ENCODE peak calls at places on chromosomes 16 and 17, in four cellular contexts. N is body of pancreas, M is skeletal muscle cell, O is amniotic stem cell. K is an unnamed sample.

GRCh38 chr17:44774271-44775135 is 15.7 kb downstream of the ADAM11 start:
- DNase-seq in N (peak), M (no peak), O (peak), K (peak)

GRCh38 chr17:35766903-35767510 is 6.3 kb downstream of the C17orf50 start:
- DNase-seq in N (peak), M (no peak), O (no peak), K (no peak)

GRCh38 chr17:75509528-75510258 is 5.6 kb downstream of the CASKIN2 start:
- DNase-seq in N (no peak), M (no peak), O (no peak), K (no peak)

GRCh38 chr17:73652886-73653480 is 8.7 kb upstream of the SDK2 start:
- DNase-seq in N (no peak), M (no peak), O (no peak), K (no peak)

GRCh38 chr16:87586201-87586782 is 16.0 kb upstream of the JPH3 start:
- DNase-seq in N (no peak), M (no peak), O (no peak), K (no peak)

GRCh38 chr16:1367486-1368174 is 15.9 kb downstream of the GNPTG start:
- DNase-seq in N (no peak), M (no peak), O (no peak), K (no peak)

GRCh38 chr16:4347765-4348509 is 3.2 kb downstream of the PAM16 start:
- DNase-seq in N (no peak), M (no peak), O (no peak), K (no peak)

GRCh38 chr17:50934672-50935200 is 68.6 kb upstream of the TOB1 start:
- DNase-seq in N (no peak), M (no peak), O (no peak), K (no peak)

GRCh38 chr16:35754391-35755369 is 2295.3 kb downstream of the TP53TG3F start:
- DNase-seq in N (no peak), M (no peak), O (no peak), K (no peak)

GRCh38 chr16:72493681-72494415 is 321.9 kb upstream of the PMFBP1 start:
- DNase-seq in N (no peak), M (no peak), O (peak), K (no peak)

GRCh38 chr16:65121870-65122723 is at the start of gene CDH11:
- DNase-seq in N (peak), M (peak), O (peak), K (peak)

GRCh38 chr17:72381597-72382397 is 261.0 kb downstream of the SOX9 start:
- DNase-seq in N (no peak), M (no peak), O (no peak), K (no peak)

GRCh38 chr16:2609827-2610470 is 72.1 kb downstream of the PDPK1 start:
- DNase-seq in N (no peak), M (no peak), O (no peak), K (no peak)

GRCh38 chr17:46841561-46842379 is 9.6 kb upstream of the WNT9B start:
- DNase-seq in N (no peak), M (no peak), O (no peak), K (no peak)

GRCh38 chr17:55430531-55431228 is 9.0 kb upstream of the MMD start:
- DNase-seq in N (no peak), M (no peak), O (no peak), K (no peak)

GRCh38 chr17:57538730-57539456 is 206.2 kb downstream of the CCDC182 start:
- DNase-seq in N (no peak), M (no peak), O (no peak), K (no peak)

GRCh38 chr17:52025231-52025630 is 133.3 kb downstream of the CA10 start:
- DNase-seq in N (no peak), M (peak), O (no peak), K (no peak)

GRCh38 chr17:78736526-78737079 is 45.5 kb downstream of the CYTH1 start:
- DNase-seq in N (peak), M (no peak), O (no peak), K (no peak)

GRCh38 chr17:61410100-61410551 is 10.5 kb downstream of the TBX2 start:
- DNase-seq in N (no peak), M (no peak), O (no peak), K (no peak)

GRCh38 chr17:58507123-58507634 is 7.3 kb downstream of the MTMR4 start:
- DNase-seq in N (no peak), M (no peak), O (no peak), K (no peak)

GRCh38 chr17:32709562-32709961 is 167.4 kb downstream of the MYO1D start:
- DNase-seq in N (no peak), M (no peak), O (no peak), K (no peak)

GRCh38 chr17:78804777-78805176 is 22.7 kb upstream of the CYTH1 start:
- DNase-seq in N (no peak), M (no peak), O (no peak), K (no peak)

GRCh38 chr16:70391881-70392481 is 45.3 kb downstream of the DDX19A start:
- DNase-seq in N (no peak), M (peak), O (peak), K (peak)

GRCh38 chr17:77963441-77963840 is 4.9 kb downstream of the TNRC6C start:
- DNase-seq in N (peak), M (peak), O (peak), K (peak)

GRCh38 chr17:81018044-81018802 is 16.7 kb upstream of the BAIAP2 start:
- DNase-seq in N (peak), M (no peak), O (peak), K (no peak)

GRCh38 chr16:18983565-18984424 is at the start of gene TMC7:
- DNase-seq in N (peak), M (peak), O (peak), K (peak)

GRCh38 chr17:59426031-59426430 is 94.6 kb downstream of the YPEL2 start:
- DNase-seq in N (no peak), M (no peak), O (no peak), K (no peak)

GRCh38 chr17:61479493-61480413 is 27.5 kb downstream of the TBX4 start:
- DNase-seq in N (no peak), M (no peak), O (no peak), K (no peak)

GRCh38 chr17:62718420-62718819 is 89.7 kb downstream of the MARCHF10 start:
- DNase-seq in N (no peak), M (no peak), O (no peak), K (no peak)

GRCh38 chr17:27918498-27918897 is 25.3 kb upstream of the LYRM9 start:
- DNase-seq in N (no peak), M (no peak), O (no peak), K (no peak)

GRCh38 chr17:12485361-12485911 is 180.3 kb upstream of the MYOCD start:
- DNase-seq in N (no peak), M (no peak), O (no peak), K (no peak)

GRCh38 chr16:5884996-5885395 is 787.4 kb upstream of the EEF2KMT start:
- DNase-seq in N (no peak), M (no peak), O (no peak), K (no peak)

GRCh38 chr17:59367657-59368045 is 36.2 kb downstream of the YPEL2 start:
- DNase-seq in N (no peak), M (no peak), O (no peak), K (no peak)

K was measured in fibroblast of the conjunctiva.